ENCODE peak calls at places on chromosomes 7 and 10, in five cellular contexts. G, M, T, E and P are unnamed samples.
A peak's percentile ranks its signal among the peaks of the same experiment; 100 is the strongest.

GRCh38 chr7:65938336-65938895 is 43.6 kb downstream of the GUSB start:
- DNase-seq in G (no peak), M (no peak), T (no peak), E (no peak), P (no peak)

GRCh38 chr7:87148332-87148955 is 3.8 kb upstream of the DMTF1 start:
- DNase-seq in G (no peak), M (peak; percentile 7), T (no peak), E (no peak), P (no peak)

GRCh38 chr10:49070701-49071100 is 44.6 kb downstream of the VSTM4 start:
- DNase-seq in G (no peak), M (no peak), T (no peak), E (no peak), P (no peak)

GRCh38 chr7:138125119-138125518 is 48.9 kb downstream of the AKR1D1 start:
- DNase-seq in G (no peak), M (no peak), T (no peak), E (no peak), P (no peak)

GRCh38 chr7:131068604-131069021 is 259.1 kb upstream of the MKLN1 start:
- DNase-seq in G (no peak), M (peak; percentile 29), T (no peak), E (no peak), P (no peak)

GRCh38 chr10:122130474-122131110 is 140.5 kb upstream of the BTBD16 start:
- DNase-seq in G (no peak), M (no peak), T (no peak), E (no peak), P (no peak)

GRCh38 chr7:157528785-157529341 is 192.1 kb downstream of the DNAJB6 start:
- DNase-seq in G (no peak), M (no peak), T (no peak), E (peak; percentile 13), P (no peak)

GRCh38 chr7:137685439-137686164 is 161.2 kb downstream of the DGKI start:
- DNase-seq in G (no peak), M (no peak), T (no peak), E (no peak), P (no peak)

GRCh38 chr7:12884033-12884432 is 196.6 kb downstream of the ARL4A start:
- DNase-seq in G (no peak), M (no peak), T (no peak), E (no peak), P (no peak)

GRCh38 chr10:122338609-122339441 is 35.7 kb upstream of the PLEKHA1 start:
- DNase-seq in G (no peak), M (no peak), T (no peak), E (peak; percentile 61), P (no peak)

GRCh38 chr10:97584060-97584797 is at the start of gene HOGA1:
- DNase-seq in G (peak; percentile 60), M (peak; percentile 93), T (peak; percentile 88), E (no peak), P (peak; percentile 51)

GRCh38 chr10:103475437-103475836 is 3.6 kb downstream of the CALHM3 start:
- DNase-seq in G (no peak), M (no peak), T (no peak), E (no peak), P (no peak)

GRCh38 chr10:3850999-3851937 is 66.3 kb upstream of the KLF6 start:
- DNase-seq in G (no peak), M (peak; percentile 64), T (no peak), E (no peak), P (no peak)

DNA sequence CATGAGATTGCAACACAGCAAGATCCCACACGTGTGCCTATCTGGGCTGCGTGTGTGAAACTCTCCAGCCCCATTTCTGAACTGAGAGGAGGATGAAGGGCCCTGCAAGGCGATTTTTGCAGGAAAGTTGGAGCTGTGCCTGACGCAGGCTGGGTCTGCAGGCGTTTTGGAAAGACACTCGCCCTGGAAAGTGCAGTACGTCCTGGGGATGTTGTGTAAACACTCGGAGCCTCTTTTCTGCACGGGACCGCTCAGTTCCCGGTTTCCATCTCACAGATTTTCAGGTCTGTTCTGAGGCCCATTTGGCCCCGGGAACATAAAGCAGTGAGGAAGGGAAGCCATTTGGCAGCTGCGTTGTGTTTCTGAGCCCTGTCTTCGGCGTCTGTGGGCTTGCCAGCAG is 655.1 kb upstream of the MGMT start:
- DNase-seq in G (no peak), M (no peak), T (no peak), E (no peak), P (peak; percentile 66)
- H3K9me3 ChIP-seq in G (no peaks in the 10 kb centered on the region), M (no peaks in the 10 kb centered on the region), T (no peaks in the 10 kb centered on the region), E (no peaks in the 10 kb centered on the region), P (no peaks in the 10 kb centered on the region)

GRCh38 chr10:18684416-18684815 is 25.2 kb downstream of the ARL5B start:
- DNase-seq in G (no peak), M (no peak), T (no peak), E (no peak), P (no peak)
- TF ChIP-seq POLR2A in G (no peak), M (no peak), T (no peak), E (no peak), P (no peak)

DNA sequence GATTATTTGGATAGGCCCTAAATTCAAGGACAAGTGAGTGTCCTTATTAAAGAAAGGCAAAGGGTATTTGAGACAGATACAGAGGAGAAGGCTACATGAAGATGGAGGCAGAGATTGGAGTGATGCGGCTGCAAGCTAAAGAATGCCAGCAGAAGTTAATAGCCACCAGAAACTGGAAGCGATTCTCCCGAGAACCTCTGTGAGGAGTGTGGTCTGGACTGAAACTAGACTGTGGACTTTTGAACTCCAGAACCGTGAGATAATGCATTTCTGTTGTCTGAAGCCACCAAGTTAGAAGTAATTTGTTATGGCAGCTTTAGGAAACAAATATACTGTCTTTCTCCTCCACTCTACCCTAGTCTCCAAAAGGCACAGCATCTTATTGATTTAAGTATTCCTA is 80.3 kb upstream of the CREB5 start:
- DNase-seq in G (no peak), M (no peak), T (no peak), E (no peak), P (no peak)
- TF ChIP-seq CTCF in G (no peak), M (no peak), T (no peak), E (no peak), P (no peak)

GRCh38 chr10:64070241-64070640 is 549.0 kb downstream of the REEP3 start:
- DNase-seq in G (no peak), M (no peak), T (no peak), E (no peak), P (no peak)
- H3K9me3 ChIP-seq in G (no peaks in the 10 kb centered on the region), M (no peaks in the 10 kb centered on the region), T (no peaks in the 10 kb centered on the region), E (no peaks in the 10 kb centered on the region), P (no peaks in the 10 kb centered on the region)

DNA sequence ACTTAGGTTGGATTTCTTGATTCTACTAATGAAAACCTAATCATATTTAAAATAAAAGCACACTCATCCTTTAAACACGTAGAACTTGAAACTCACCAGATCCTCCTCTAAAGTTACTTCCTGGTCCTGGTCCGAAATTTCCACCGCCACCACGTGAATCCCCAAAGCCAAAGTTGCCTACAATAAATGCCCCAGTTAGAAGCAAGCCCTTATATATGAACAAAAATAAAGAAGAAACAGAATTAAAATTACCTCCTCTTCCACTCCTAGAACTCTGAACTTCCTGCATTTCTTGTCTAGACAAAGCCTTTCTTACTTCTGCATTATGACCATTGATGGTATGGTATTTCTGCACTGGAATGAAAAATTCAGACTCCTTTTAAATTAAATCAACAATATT is 4.2 kb downstream of the HNRNPA2B1 start:
- DNase-seq in G (no peak), M (no peak), T (no peak), E (no peak), P (no peak)
- TF ChIP-seq POLR2A in G (no peak), M (no peak), T (no peak), E (no peak), P (no peak)

GRCh38 chr7:27727058-27727457 is 12.9 kb upstream of the TAX1BP1 start:
- DNase-seq in G (no peak), M (no peak), T (no peak), E (no peak), P (no peak)

GRCh38 chr7:27723086-27723485 is 16.9 kb upstream of the TAX1BP1 start:
- DNase-seq in G (no peak), M (no peak), T (peak; percentile 74), E (no peak), P (no peak)
- TF ChIP-seq CTCF in G (no peak), M (peak; percentile 34), T (peak; percentile 38), E (no peak), P (no peak)

DNA sequence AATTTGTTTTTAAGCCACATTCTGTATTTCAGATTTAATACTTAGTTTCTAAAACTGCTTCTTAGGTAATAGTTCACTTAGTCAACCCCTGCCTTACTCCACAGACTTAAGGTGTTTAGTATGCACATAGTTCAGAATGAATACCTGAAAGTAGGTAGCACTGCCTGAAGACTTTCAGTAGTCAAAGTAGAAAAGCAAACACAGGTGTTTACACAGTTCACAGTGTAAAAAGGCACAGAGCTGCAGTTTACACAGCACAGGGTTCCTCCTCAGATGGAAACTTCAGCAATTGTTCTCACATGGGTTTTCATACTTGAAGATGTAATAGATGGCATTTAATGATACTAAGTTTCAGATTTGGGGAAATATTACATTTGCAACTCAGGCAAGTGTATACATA is 3.1 kb upstream of the PKD1L1 start:
- DNase-seq in G (no peak), M (no peak), T (no peak), E (no peak), P (no peak)
- H3K9me3 ChIP-seq in G (no peaks in the 10 kb centered on the region), M (no peaks in the 10 kb centered on the region), T (no peaks in the 10 kb centered on the region), E (no peaks in the 10 kb centered on the region), P (no peaks in the 10 kb centered on the region)

DNA sequence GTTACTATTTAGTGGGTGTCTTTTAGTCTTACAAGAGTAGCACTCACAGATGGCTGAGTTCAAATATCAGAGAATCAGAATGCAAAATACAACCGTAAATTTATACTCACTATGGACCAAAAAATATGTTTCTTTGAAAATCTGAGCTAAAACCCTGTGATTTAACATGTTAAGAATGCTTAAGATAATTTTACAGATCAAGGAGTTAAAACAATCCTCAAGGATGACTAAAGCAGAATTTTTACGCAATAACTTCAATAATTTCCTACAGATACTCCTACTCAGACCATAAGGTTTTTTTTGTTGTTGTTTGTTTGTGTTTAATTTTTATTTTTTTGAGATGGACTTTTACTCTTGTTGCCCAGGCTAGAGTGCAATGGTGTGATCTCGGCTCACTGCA is 47.9 kb upstream of the CCDC6 start:
- DNase-seq in G (no peak), M (no peak), T (no peak), E (no peak), P (no peak)
- TF ChIP-seq POLR2A in G (no peak), M (no peak), T (no peak), E (no peak), P (no peak)

GRCh38 chr10:126910798-126911197 is 5.6 kb downstream of the DOCK1 start:
- DNase-seq in G (no peak), M (no peak), T (no peak), E (no peak), P (no peak)

GRCh38 chr10:126910196-126910595 is 5.0 kb downstream of the DOCK1 start:
- DNase-seq in G (no peak), M (no peak), T (no peak), E (no peak), P (no peak)

GRCh38 chr10:126914561-126914960 is 9.3 kb downstream of the DOCK1 start:
- DNase-seq in G (no peak), M (no peak), T (no peak), E (no peak), P (no peak)

GRCh38 chr10:126911301-126911700 is 6.1 kb downstream of the DOCK1 start:
- DNase-seq in G (no peak), M (no peak), T (no peak), E (no peak), P (no peak)

GRCh38 chr10:126913316-126913715 is 8.1 kb downstream of the DOCK1 start:
- DNase-seq in G (no peak), M (no peak), T (no peak), E (no peak), P (no peak)
- TF ChIP-seq CTCF in G (no peak), M (no peak), T (no peak), E (no peak), P (no peak)